ENCODE peak calls at places on chromosome 17, in nine cellular contexts. Z is kidney, E is A673, Y is GM12864, B is IMR-90, C is foreskin keratinocyte, G is endothelial cell, J is natural killer cell, Q is A549. V is an unnamed sample.

GRCh38 chr17:27244481-27245223 is 49.3 kb upstream of the WSB1 start:
- DNase-seq in Z (peak; percentile 87), E (peak; percentile 92), Y (no peak), B (peak; percentile 96), C (peak; percentile 89), G (no peak), J (no peak), Q (peak; percentile 58), V (no peak)

GRCh38 chr17:75767881-75768280 is 2.9 kb upstream of the GALK1 start:
- DNase-seq in Z (peak; percentile 14), E (no peak), Y (no peak), B (no peak), C (no peak), G (no peak), J (no peak), Q (no peak), V (no peak)

GRCh38 chr17:80882323-80882722 is 109.3 kb upstream of the CHMP6 start:
- DNase-seq in Z (peak; percentile 20), E (no peak), Y (no peak), B (no peak), C (no peak), G (no peak), J (no peak), Q (no peak), V (no peak)

GRCh38 chr17:59010026-59010425 is 96.7 kb downstream of the TRIM37 start:
- DNase-seq in Z (no peak), E (no peak), Y (no peak), B (no peak), C (no peak), G (no peak), J (no peak), Q (no peak), V (no peak)

GRCh38 chr17:19897108-19897854 is 29.5 kb upstream of the ULK2 start:
- DNase-seq in Z (no peak), E (no peak), Y (no peak), B (no peak), C (peak; percentile 5), G (no peak), J (no peak), Q (peak; percentile 28), V (no peak)

GRCh38 chr17:33124871-33125551 is 133.4 kb downstream of the SPACA3 start:
- DNase-seq in Z (no peak), E (no peak), Y (no peak), B (no peak), C (no peak), G (no peak), J (no peak), Q (peak; percentile 93), V (no peak)

GRCh38 chr17:32136856-32137255 is 5.4 kb upstream of the RHOT1 start:
- DNase-seq in Z (peak; percentile 15), E (no peak), Y (no peak), B (no peak), C (no peak), G (no peak), J (no peak), Q (no peak), V (no peak)

GRCh38 chr17:57984936-57985674 is 2.9 kb downstream of the VEZF1 start:
- DNase-seq in Z (no peak), E (no peak), Y (no peak), B (no peak), C (no peak), G (no peak), J (no peak), Q (no peak), V (no peak)

GRCh38 chr17:78236362-78237127 is 5.1 kb downstream of the TMEM235 start:
- DNase-seq in Z (no peak), E (no peak), Y (no peak), B (no peak), C (no peak), G (no peak), J (no peak), Q (no peak), V (no peak)

GRCh38 chr17:29844339-29845048 is 85.5 kb downstream of the SSH2 start:
- DNase-seq in Z (no peak), E (peak; percentile 78), Y (no peak), B (no peak), C (no peak), G (no peak), J (no peak), Q (no peak), V (no peak)

GRCh38 chr17:65583921-65584603 is 22.6 kb upstream of the AXIN2 start:
- DNase-seq in Z (peak; percentile 57), E (no peak), Y (no peak), B (no peak), C (no peak), G (no peak), J (no peak), Q (no peak), V (no peak)

GRCh38 chr17:41575336-41575735 is 3.5 kb upstream of the KRT9 start:
- DNase-seq in Z (no peak), E (no peak), Y (no peak), B (no peak), C (no peak), G (no peak), J (no peak), Q (no peak), V (no peak)

GRCh38 chr17:60134396-60135159 is 15.2 kb upstream of the CA4 start:
- DNase-seq in Z (peak; percentile 29), E (no peak), Y (no peak), B (peak; percentile 67), C (peak; percentile 17), G (peak; percentile 1), J (no peak), Q (no peak), V (no peak)

GRCh38 chr17:9363440-9364350 is 211.9 kb downstream of the STX8 start:
- DNase-seq in Z (no peak), E (no peak), Y (no peak), B (peak; percentile 72), C (peak; percentile 47), G (no peak), J (no peak), Q (no peak), V (no peak)

GRCh38 chr17:50473901-50474300 is 4.8 kb upstream of the RSAD1 start:
- DNase-seq in Z (no peak), E (no peak), Y (no peak), B (no peak), C (no peak), G (no peak), J (no peak), Q (no peak), V (no peak)

GRCh38 chr17:50470451-50470850 is 1.8 kb upstream of the CHAD start:
- DNase-seq in Z (no peak), E (no peak), Y (no peak), B (no peak), C (no peak), G (no peak), J (no peak), Q (no peak), V (no peak)

GRCh38 chr17:50474523-50474922 is 4.1 kb upstream of the RSAD1 start:
- DNase-seq in Z (no peak), E (no peak), Y (no peak), B (no peak), C (no peak), G (no peak), J (no peak), Q (no peak), V (no peak)

GRCh38 chr17:50471009-50471905 is 2.6 kb upstream of the CHAD start:
- DNase-seq in Z (no peak), E (no peak), Y (no peak), B (no peak), C (no peak), G (no peak), J (no peak), Q (no peak), V (no peak)

GRCh38 chr17:50472286-50472685 is 3.6 kb upstream of the CHAD start:
- DNase-seq in Z (no peak), E (no peak), Y (no peak), B (no peak), C (no peak), G (no peak), J (no peak), Q (no peak), V (no peak)
- TF ChIP-seq CTCF in Z (no peak), E (no peak), Y (no peak), B (no peak), C (no peak), G (no peak), J (no peak), Q (no peak), V (no peak)

DNA sequence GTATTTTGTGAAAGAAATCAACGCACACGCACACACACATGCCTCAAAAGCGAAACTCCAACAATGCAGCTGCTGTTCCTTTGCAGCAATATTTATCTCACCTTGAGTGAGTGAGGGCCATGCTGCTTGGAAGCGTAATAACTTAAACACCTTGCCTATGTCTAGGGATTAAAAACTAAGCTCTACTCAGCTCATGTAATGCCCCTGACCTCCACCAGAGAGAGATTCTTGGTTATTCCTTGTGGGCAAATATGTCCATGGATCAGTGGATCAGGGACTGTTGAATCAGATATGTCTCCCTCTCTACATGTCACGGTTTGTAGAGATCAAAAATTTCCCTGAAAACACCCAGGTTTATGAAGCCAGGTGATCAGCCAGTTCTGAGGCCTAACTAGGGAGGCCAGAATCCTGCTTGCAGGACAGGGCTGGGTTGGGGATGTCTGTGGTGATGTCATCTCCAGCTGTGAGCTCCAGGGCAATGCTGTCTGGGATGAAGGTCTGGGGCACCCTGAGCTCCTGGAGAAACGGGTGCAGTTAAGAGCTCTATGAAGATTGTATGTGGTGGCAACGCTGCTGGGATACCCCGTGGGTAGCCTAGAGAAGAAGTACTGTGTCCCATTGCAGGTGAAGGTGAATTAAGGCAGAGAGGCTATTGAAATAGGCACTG is 149.4 kb downstream of the KCNJ12 start:
- DNase-seq in Z (no peak), E (no peak), Y (no peak), B (no peak), C (no peak), G (no peak), J (no peak), Q (no peak), V (no peak)
- TF ChIP-seq CTCF in Z (no peak), E (no peak), Y (no peak), B (peak; percentile 6), C (no peak), G (no peak), J (no peak), Q (no peak), V (no peak)

DNA sequence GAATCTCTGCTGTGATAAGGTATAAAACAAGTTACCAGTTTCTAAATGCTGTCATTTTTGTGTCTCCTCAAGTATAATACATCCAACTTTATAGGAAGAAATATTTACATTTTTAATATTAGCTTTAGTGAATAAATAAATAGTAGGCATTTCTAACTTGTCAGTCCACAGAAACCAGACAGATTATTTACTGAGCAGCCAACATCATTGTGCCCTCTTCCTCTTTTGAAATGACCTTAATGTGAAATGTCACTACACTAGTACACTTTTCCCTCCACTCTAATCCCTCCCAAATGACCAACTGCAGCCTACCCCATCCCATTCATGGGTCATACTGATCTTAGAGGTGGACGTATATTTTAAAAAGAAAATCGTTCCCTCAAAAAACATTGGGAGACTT is 9.2 kb downstream of the STXBP4 start:
- DNase-seq in Z (no peak), E (no peak), Y (no peak), B (no peak), C (no peak), G (no peak), J (no peak), Q (no peak), V (no peak)
- TF ChIP-seq CTCF in Z (no peak), E (no peak), Y (no peak), B (no peak), C (no peak), G (no peak), J (no peak), Q (no peak), V (no peak)

DNA sequence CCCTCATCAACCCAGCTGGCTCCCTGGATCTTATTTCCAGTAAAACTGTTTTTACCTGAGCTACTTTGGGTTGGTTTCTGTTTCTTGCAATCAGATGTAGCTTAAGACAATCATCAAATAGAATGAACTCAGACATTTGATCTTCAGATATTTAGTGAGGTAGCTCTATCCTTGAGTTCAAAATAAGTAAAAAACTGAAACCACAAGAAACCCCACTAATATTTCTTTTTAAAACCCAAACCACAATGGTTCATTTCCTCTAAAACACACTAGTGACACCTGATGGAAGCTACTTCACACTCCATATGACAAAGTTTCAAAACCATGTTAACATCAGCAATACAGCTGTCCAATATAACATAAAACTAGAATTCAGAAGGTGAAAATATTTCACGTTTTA is 37.8 kb downstream of the CACNG1 start:
- DNase-seq in Z (no peak), E (no peak), Y (peak; percentile 34), B (no peak), C (no peak), G (no peak), J (no peak), Q (no peak), V (no peak)
- TF ChIP-seq CTCF in Z (no peak), E (peak; percentile 31), Y (peak; percentile 29), B (no peak), C (peak; percentile 31), G (no peak), J (no peak), Q (no peak), V (peak; percentile 53)

V was measured in CD8-positive, alpha-beta T cell.